ENCODE peak calls at places on chromosomes 1 and 21, in ten cellular contexts. I, U, V, Q, Z, A, W, K, J and C are unnamed samples.

GRCh38 chr1:147389532-147390184 is 147.2 kb downstream of the CHD1L start:
- DNase-seq in I (no peak), U (peak; percentile 14), V (peak; percentile 23), Q (peak; percentile 8), Z (peak; percentile 62), A (peak; percentile 35), W (no peak), K (peak; percentile 52), J (peak; percentile 89), C (peak; percentile 65)

GRCh38 chr1:201790261-201790660 is 38.7 kb upstream of the IPO9 start:
- DNase-seq in I (no peak), U (no peak), V (no peak), Q (no peak), Z (peak; percentile 78), A (peak; percentile 80), W (no peak), K (peak; percentile 25), J (no peak), C (no peak)

GRCh38 chr21:21921410-21922232 is 923.4 kb downstream of the NCAM2 start:
- DNase-seq in I (no peak), U (no peak), V (no peak), Q (peak; percentile 9), Z (peak; percentile 32), A (peak; percentile 23), W (no peak), K (peak; percentile 17), J (peak; percentile 52), C (peak; percentile 2)

GRCh38 chr21:25639167-25639921 is at the start of gene JAM2:
- DNase-seq in I (peak; percentile 36), U (peak; percentile 44), V (peak; percentile 87), Q (peak; percentile 60), Z (no peak), A (peak; percentile 41), W (peak; percentile 68), K (peak; percentile 20), J (peak; percentile 15), C (no peak)

GRCh38 chr1:85550784-85551516 is 29.6 kb upstream of the CCN1 start:
- DNase-seq in I (no peak), U (no peak), V (no peak), Q (no peak), Z (peak; percentile 58), A (peak; percentile 82), W (no peak), K (peak; percentile 33), J (no peak), C (no peak)

GRCh38 chr1:118918940-118919259 is 69.2 kb downstream of the TBX15 start:
- DNase-seq in I (no peak), U (no peak), V (no peak), Q (no peak), Z (no peak), A (no peak), W (no peak), K (no peak), J (no peak), C (no peak)

GRCh38 chr1:203039609-203040517 is 13.6 kb downstream of the PPFIA4 start:
- DNase-seq in I (no peak), U (no peak), V (no peak), Q (no peak), Z (no peak), A (no peak), W (peak; percentile 45), K (peak; percentile 47), J (peak; percentile 39), C (no peak)

GRCh38 chr21:46188226-46189212 is 4.3 kb upstream of the SPATC1L start:
- DNase-seq in I (no peak), U (no peak), V (peak; percentile 86), Q (peak; percentile 19), Z (peak; percentile 69), A (peak; percentile 73), W (no peak), K (peak; percentile 39), J (no peak), C (peak; percentile 39)

GRCh38 chr1:114492978-114493377 is 18.0 kb downstream of the TRIM33 start:
- DNase-seq in I (no peak), U (no peak), V (no peak), Q (no peak), Z (no peak), A (no peak), W (no peak), K (no peak), J (no peak), C (no peak)

GRCh38 chr1:12157366-12158231 is 9.2 kb upstream of the TNFRSF1B start:
- DNase-seq in I (no peak), U (no peak), V (no peak), Q (no peak), Z (no peak), A (no peak), W (peak; percentile 87), K (no peak), J (no peak), C (no peak)

GRCh38 chr1:114153051-114153620 is 533 bp downstream of the SYT6 start:
- DNase-seq in I (no peak), U (no peak), V (no peak), Q (no peak), Z (no peak), A (no peak), W (no peak), K (no peak), J (peak; percentile 77), C (no peak)

GRCh38 chr1:36253463-36253862 is 29.2 kb downstream of the THRAP3 start:
- DNase-seq in I (no peak), U (no peak), V (no peak), Q (no peak), Z (peak; percentile 80), A (no peak), W (no peak), K (no peak), J (no peak), C (no peak)